ENCODE peak calls at places on chromosomes 1 and 21, in eight cellular contexts. One of them, this sample, is unnamed. For H3K4me1, the result is how much of the 10 kb centered on the place peaks cover.

GRCh38 chr1:51519857-51520699 is 1.0 kb upstream of the EPS15 start:
- DNase-seq in CD8-positive, alpha-beta memory T cell: peak
- DNase-seq in mesendoderm: no peak
- DNase-seq in sigmoid colon: no peak
- DNase-seq in breast epithelium: no peak
- DNase-seq in ovary: no peak
- DNase-seq in GM23248: peak
- DNase-seq in hepatocyte: peak
- DNase-seq in this sample: no peak

GRCh38 chr1:234509457-234510328 is 30.7 kb upstream of the TARBP1 start:
- DNase-seq in CD8-positive, alpha-beta memory T cell: no peak
- DNase-seq in mesendoderm: peak
- DNase-seq in sigmoid colon: no peak
- DNase-seq in breast epithelium: no peak
- DNase-seq in ovary: no peak
- DNase-seq in GM23248: peak
- DNase-seq in hepatocyte: no peak
- DNase-seq in this sample: no peak

GRCh38 chr21:15224346-15225086 is 159.7 kb upstream of the NRIP1 start:
- DNase-seq in CD8-positive, alpha-beta memory T cell: no peak
- DNase-seq in mesendoderm: no peak
- DNase-seq in sigmoid colon: no peak
- DNase-seq in breast epithelium: no peak
- DNase-seq in ovary: no peak
- DNase-seq in GM23248: peak
- DNase-seq in hepatocyte: no peak
- DNase-seq in this sample: no peak

GRCh38 chr1:213982814-213983588 is 4.8 kb upstream of the PROX1 start:
- DNase-seq in CD8-positive, alpha-beta memory T cell: no peak
- DNase-seq in mesendoderm: peak
- DNase-seq in sigmoid colon: no peak
- DNase-seq in breast epithelium: no peak
- DNase-seq in ovary: no peak
- DNase-seq in GM23248: peak
- DNase-seq in hepatocyte: peak
- DNase-seq in this sample: no peak

GRCh38 chr1:204929487-204930185 is 59.0 kb downstream of the NFASC start:
- DNase-seq in CD8-positive, alpha-beta memory T cell: no peak
- DNase-seq in mesendoderm: no peak
- DNase-seq in sigmoid colon: peak
- DNase-seq in breast epithelium: no peak
- DNase-seq in ovary: no peak
- DNase-seq in GM23248: no peak
- DNase-seq in hepatocyte: no peak
- DNase-seq in this sample: no peak

GRCh38 chr1:27544818-27545612 is 55.0 kb upstream of the WASF2 start:
- DNase-seq in CD8-positive, alpha-beta memory T cell: no peak
- DNase-seq in mesendoderm: no peak
- DNase-seq in sigmoid colon: peak
- DNase-seq in breast epithelium: no peak
- DNase-seq in ovary: peak
- DNase-seq in GM23248: peak
- DNase-seq in hepatocyte: no peak
- DNase-seq in this sample: no peak

GRCh38 chr1:39378377-39378776 is 113.1 kb upstream of the BMP8A start:
- DNase-seq in CD8-positive, alpha-beta memory T cell: no peak
- DNase-seq in mesendoderm: peak
- DNase-seq in sigmoid colon: no peak
- DNase-seq in breast epithelium: no peak
- DNase-seq in ovary: no peak
- DNase-seq in GM23248: no peak
- DNase-seq in hepatocyte: peak
- DNase-seq in this sample: no peak

GRCh38 chr1:79551321-79551720 is 544.8 kb upstream of the ADGRL4 start:
- DNase-seq in CD8-positive, alpha-beta memory T cell: no peak
- DNase-seq in mesendoderm: no peak
- DNase-seq in sigmoid colon: no peak
- DNase-seq in breast epithelium: no peak
- DNase-seq in ovary: no peak
- DNase-seq in GM23248: peak
- DNase-seq in hepatocyte: no peak
- DNase-seq in this sample: no peak

GRCh38 chr1:94707321-94708298 is 112.5 kb upstream of the SLC44A3 start:
- DNase-seq in CD8-positive, alpha-beta memory T cell: no peak
- DNase-seq in mesendoderm: peak
- DNase-seq in sigmoid colon: no peak
- DNase-seq in breast epithelium: no peak
- DNase-seq in ovary: peak
- DNase-seq in GM23248: peak
- DNase-seq in hepatocyte: no peak
- DNase-seq in this sample: no peak

GRCh38 chr1:227926216-227926791 is 21.4 kb downstream of the WNT9A start:
- DNase-seq in CD8-positive, alpha-beta memory T cell: no peak
- DNase-seq in mesendoderm: no peak
- DNase-seq in sigmoid colon: no peak
- DNase-seq in breast epithelium: no peak
- DNase-seq in ovary: no peak
- DNase-seq in GM23248: no peak
- DNase-seq in hepatocyte: no peak
- DNase-seq in this sample: no peak

GRCh38 chr1:155529929-155530328 is 32.7 kb downstream of the ASH1L start:
- DNase-seq in CD8-positive, alpha-beta memory T cell: no peak
- DNase-seq in mesendoderm: no peak
- DNase-seq in sigmoid colon: no peak
- DNase-seq in breast epithelium: no peak
- DNase-seq in ovary: no peak
- DNase-seq in GM23248: no peak
- DNase-seq in hepatocyte: no peak
- DNase-seq in this sample: no peak

GRCh38 chr1:207463021-207463420 is 8.9 kb downstream of the CR2 start:
- DNase-seq in CD8-positive, alpha-beta memory T cell: no peak
- DNase-seq in mesendoderm: no peak
- DNase-seq in sigmoid colon: no peak
- DNase-seq in breast epithelium: no peak
- DNase-seq in ovary: no peak
- DNase-seq in GM23248: peak
- DNase-seq in hepatocyte: no peak
- DNase-seq in this sample: no peak

GRCh38 chr1:52281518-52281917 is 84.5 kb downstream of the CC2D1B start:
- DNase-seq in CD8-positive, alpha-beta memory T cell: no peak
- DNase-seq in mesendoderm: no peak
- DNase-seq in sigmoid colon: no peak
- DNase-seq in breast epithelium: no peak
- DNase-seq in ovary: no peak
- DNase-seq in GM23248: peak
- DNase-seq in hepatocyte: no peak
- DNase-seq in this sample: no peak

GRCh38 chr21:33682992-33683627 is 40.8 kb downstream of the ITSN1 start:
- DNase-seq in CD8-positive, alpha-beta memory T cell: no peak
- DNase-seq in mesendoderm: peak
- DNase-seq in sigmoid colon: no peak
- DNase-seq in breast epithelium: no peak
- DNase-seq in ovary: no peak
- DNase-seq in GM23248: peak
- DNase-seq in hepatocyte: peak
- DNase-seq in this sample: no peak

GRCh38 chr1:212485895-212486590 is 53.3 kb downstream of the NENF start:
- DNase-seq in CD8-positive, alpha-beta memory T cell: no peak
- DNase-seq in mesendoderm: peak
- DNase-seq in sigmoid colon: peak
- DNase-seq in breast epithelium: peak
- DNase-seq in ovary: no peak
- DNase-seq in GM23248: peak
- DNase-seq in hepatocyte: peak
- DNase-seq in this sample: peak

GRCh38 chr1:101006553-101006952 is 19.0 kb downstream of the DPH5 start:
- DNase-seq in CD8-positive, alpha-beta memory T cell: no peak
- DNase-seq in mesendoderm: no peak
- DNase-seq in sigmoid colon: no peak
- DNase-seq in breast epithelium: no peak
- DNase-seq in ovary: no peak
- DNase-seq in GM23248: no peak
- DNase-seq in hepatocyte: no peak
- DNase-seq in this sample: no peak

GRCh38 chr1:158002022-158002629 is 8.7 kb downstream of the KIRREL1 start:
- DNase-seq in CD8-positive, alpha-beta memory T cell: no peak
- DNase-seq in mesendoderm: peak
- DNase-seq in sigmoid colon: no peak
- DNase-seq in breast epithelium: no peak
- DNase-seq in ovary: no peak
- DNase-seq in GM23248: peak
- DNase-seq in hepatocyte: peak
- DNase-seq in this sample: no peak
- H3K4me3 ChIP-seq in CD8-positive, alpha-beta memory T cell: no peak
- H3K4me3 ChIP-seq in mesendoderm: no peak
- H3K4me3 ChIP-seq in sigmoid colon: no peak
- H3K4me3 ChIP-seq in breast epithelium: no peak
- H3K4me3 ChIP-seq in ovary: no peak
- H3K4me3 ChIP-seq in GM23248: peak
- H3K4me3 ChIP-seq in hepatocyte: no peak
- H3K4me3 ChIP-seq in this sample: peak

DNA sequence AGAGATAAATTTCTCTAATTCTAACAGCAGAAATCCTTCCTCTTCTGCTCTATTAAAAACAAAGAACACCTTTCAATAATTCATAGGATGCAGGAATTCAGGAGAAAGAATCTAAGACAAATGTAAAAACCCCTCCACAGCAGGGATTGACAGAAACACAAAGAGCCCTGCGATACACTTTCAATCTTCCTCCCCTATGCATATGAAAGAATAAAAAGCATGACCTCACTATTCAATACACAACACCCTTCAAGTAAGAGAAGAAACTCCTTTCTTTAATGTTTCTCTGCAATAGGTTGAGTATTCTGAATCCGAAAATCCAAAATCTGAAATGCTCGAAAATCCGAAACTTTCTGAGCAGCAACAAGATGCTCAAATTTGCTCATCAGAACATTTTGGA is 17.1 kb downstream of the SRSF4 start:
- DNase-seq in CD8-positive, alpha-beta memory T cell: no peak
- DNase-seq in mesendoderm: no peak
- DNase-seq in sigmoid colon: no peak
- DNase-seq in breast epithelium: no peak
- DNase-seq in ovary: no peak
- DNase-seq in GM23248: no peak
- DNase-seq in hepatocyte: no peak
- DNase-seq in this sample: no peak
- H3K4me1 ChIP-seq in CD8-positive, alpha-beta memory T cell: under half
- H3K4me1 ChIP-seq in mesendoderm: under half
- H3K4me1 ChIP-seq in sigmoid colon: half or more
- H3K4me1 ChIP-seq in breast epithelium: under half
- H3K4me1 ChIP-seq in ovary: under half
- H3K4me1 ChIP-seq in GM23248: under half
- H3K4me1 ChIP-seq in hepatocyte: under half
- H3K4me1 ChIP-seq in this sample: under half

DNA sequence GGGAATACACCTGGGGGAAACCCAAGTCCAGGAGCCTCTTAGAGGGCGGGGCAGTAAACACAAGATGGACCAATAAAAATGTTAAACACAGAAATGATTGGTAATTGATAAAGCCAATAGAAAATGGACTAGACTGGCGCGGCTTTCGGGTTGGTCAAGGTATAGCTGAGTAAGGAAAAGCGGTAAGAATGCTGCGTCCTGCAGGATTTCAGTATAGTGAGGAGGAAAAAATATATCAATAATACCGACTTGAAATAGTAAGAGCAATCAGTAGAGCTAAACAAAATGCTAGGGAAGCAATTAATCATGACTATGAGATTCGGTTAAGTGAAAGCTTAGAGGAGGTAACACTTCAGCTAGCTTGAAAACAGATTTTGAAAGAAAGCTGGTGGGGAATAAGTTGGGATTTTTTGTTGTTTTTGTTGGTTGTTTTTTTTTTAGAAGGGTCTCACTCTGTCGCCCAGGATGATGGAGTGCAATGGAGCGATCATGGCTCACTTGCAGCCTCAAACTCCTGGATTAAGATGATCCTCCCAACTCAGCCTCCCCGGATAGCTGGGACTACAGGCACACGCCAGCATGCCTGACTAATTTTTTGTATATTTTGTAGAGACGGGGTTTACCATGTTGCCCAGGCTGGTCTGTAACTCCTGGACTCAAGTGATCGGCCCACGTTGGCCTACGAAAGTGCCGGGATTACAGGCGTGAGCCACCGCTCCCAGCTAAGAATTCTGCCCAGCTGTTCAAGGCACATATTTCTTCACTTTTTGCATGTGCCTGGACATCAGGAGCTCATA is 699 bp upstream of the TESK2 start:
- DNase-seq in CD8-positive, alpha-beta memory T cell: no peak
- DNase-seq in mesendoderm: no peak
- DNase-seq in sigmoid colon: no peak
- DNase-seq in breast epithelium: no peak
- DNase-seq in ovary: no peak
- DNase-seq in GM23248: no peak
- DNase-seq in hepatocyte: no peak
- DNase-seq in this sample: no peak
- H3K27ac ChIP-seq in CD8-positive, alpha-beta memory T cell: no peak
- H3K27ac ChIP-seq in mesendoderm: no peak
- H3K27ac ChIP-seq in sigmoid colon: peak
- H3K27ac ChIP-seq in breast epithelium: peak
- H3K27ac ChIP-seq in ovary: no peak
- H3K27ac ChIP-seq in GM23248: no peak
- H3K27ac ChIP-seq in hepatocyte: no peak
- H3K27ac ChIP-seq in this sample: peak

GRCh38 chr1:186498071-186498470 is 37.2 kb upstream of the PDC start:
- DNase-seq in CD8-positive, alpha-beta memory T cell: no peak
- DNase-seq in mesendoderm: no peak
- DNase-seq in sigmoid colon: no peak
- DNase-seq in breast epithelium: no peak
- DNase-seq in ovary: no peak
- DNase-seq in GM23248: no peak
- DNase-seq in hepatocyte: no peak
- DNase-seq in this sample: no peak

GRCh38 chr1:186499571-186499970 is 38.7 kb upstream of the PDC start:
- DNase-seq in CD8-positive, alpha-beta memory T cell: no peak
- DNase-seq in mesendoderm: peak
- DNase-seq in sigmoid colon: no peak
- DNase-seq in breast epithelium: no peak
- DNase-seq in ovary: no peak
- DNase-seq in GM23248: no peak
- DNase-seq in hepatocyte: no peak
- DNase-seq in this sample: no peak

GRCh38 chr1:186498695-186499389 is 37.9 kb upstream of the PDC start:
- DNase-seq in CD8-positive, alpha-beta memory T cell: no peak
- DNase-seq in mesendoderm: no peak
- DNase-seq in sigmoid colon: no peak
- DNase-seq in breast epithelium: no peak
- DNase-seq in ovary: no peak
- DNase-seq in GM23248: peak
- DNase-seq in hepatocyte: peak
- DNase-seq in this sample: no peak

GRCh38 chr1:186496452-186496851 is 35.5 kb upstream of the PDC start:
- DNase-seq in CD8-positive, alpha-beta memory T cell: no peak
- DNase-seq in mesendoderm: no peak
- DNase-seq in sigmoid colon: no peak
- DNase-seq in breast epithelium: no peak
- DNase-seq in ovary: no peak
- DNase-seq in GM23248: no peak
- DNase-seq in hepatocyte: no peak
- DNase-seq in this sample: no peak

DNA sequence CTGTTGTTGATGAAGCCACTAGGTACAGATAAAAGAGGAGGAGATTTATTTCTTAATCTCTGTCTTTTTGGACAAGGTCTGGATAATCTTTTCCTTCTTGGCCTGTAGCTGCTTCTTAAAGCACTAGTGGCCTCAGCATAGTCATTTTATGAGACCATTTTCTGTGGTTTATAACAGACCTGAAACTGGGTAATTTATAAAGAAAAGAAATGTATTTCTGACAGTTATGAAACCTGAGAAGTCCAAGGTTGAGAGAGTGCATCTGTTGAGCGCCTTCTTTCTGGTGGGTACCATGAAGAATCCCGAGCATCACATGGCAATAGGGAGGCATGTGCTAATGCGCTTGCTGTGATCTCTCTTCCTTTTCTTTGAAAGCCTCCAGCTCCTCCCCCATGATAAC is 36.7 kb upstream of the PDC start:
- DNase-seq in CD8-positive, alpha-beta memory T cell: no peak
- DNase-seq in mesendoderm: no peak
- DNase-seq in sigmoid colon: no peak
- DNase-seq in breast epithelium: no peak
- DNase-seq in ovary: no peak
- DNase-seq in GM23248: no peak
- DNase-seq in hepatocyte: no peak
- DNase-seq in this sample: no peak
- H3K4me3 ChIP-seq in CD8-positive, alpha-beta memory T cell: no peak
- H3K4me3 ChIP-seq in mesendoderm: no peak
- H3K4me3 ChIP-seq in sigmoid colon: no peak
- H3K4me3 ChIP-seq in breast epithelium: no peak
- H3K4me3 ChIP-seq in ovary: no peak
- H3K4me3 ChIP-seq in GM23248: no peak
- H3K4me3 ChIP-seq in hepatocyte: no peak
- H3K4me3 ChIP-seq in this sample: no peak